ENCODE peak calls at places on chromosomes 12 and 14, in seven cellular contexts. P, R, N, M, G, A and K are unnamed samples.

GRCh38 chr14:94079891-94080605 is 954 bp downstream of the DDX24 start:
- DNase-seq in P (no peak), R (peak; percentile 15), N (no peak), M (no peak), G (no peak), A (no peak), K (no peak)

GRCh38 chr12:34625116-34625515 is 602.8 kb downstream of the ALG10 start:
- DNase-seq in P (no peak), R (no peak), N (no peak), M (no peak), G (no peak), A (peak; percentile 51), K (no peak)

GRCh38 chr14:32650665-32651064 is 288.0 kb upstream of the NPAS3 start:
- DNase-seq in P (no peak), R (no peak), N (no peak), M (no peak), G (no peak), A (no peak), K (no peak)

GRCh38 chr14:99481745-99482099 is 513 bp downstream of the CCNK start:
- DNase-seq in P (no peak), R (no peak), N (no peak), M (no peak), G (no peak), A (peak; percentile 14), K (no peak)

GRCh38 chr12:64522316-64522715 is 70.4 kb downstream of the TBK1 start:
- DNase-seq in P (no peak), R (no peak), N (no peak), M (no peak), G (no peak), A (no peak), K (no peak)

GRCh38 chr14:94368956-94369355 is 19.4 kb downstream of the SERPINA1 start:
- DNase-seq in P (no peak), R (no peak), N (no peak), M (no peak), G (no peak), A (no peak), K (no peak)

GRCh38 chr12:111766608-111767361 is at the start of gene ALDH2:
- DNase-seq in P (peak; percentile 87), R (no peak), N (no peak), M (no peak), G (peak; percentile 60), A (no peak), K (peak; percentile 48)

GRCh38 chr12:114703060-114703493 is 19.1 kb upstream of the TBX3 start:
- DNase-seq in P (no peak), R (no peak), N (no peak), M (no peak), G (no peak), A (no peak), K (no peak)

GRCh38 chr14:70808402-70809237 is 693 bp downstream of the MAP3K9 start:
- DNase-seq in P (peak; percentile 51), R (no peak), N (no peak), M (no peak), G (no peak), A (no peak), K (peak; percentile 50)

GRCh38 chr12:1534708-1535107 is 59.7 kb downstream of the FBXL14 start:
- DNase-seq in P (no peak), R (no peak), N (no peak), M (no peak), G (no peak), A (peak; percentile 56), K (no peak)

GRCh38 chr14:63757211-63757610 is 29.3 kb upstream of the SGPP1 start:
- DNase-seq in P (no peak), R (no peak), N (no peak), M (no peak), G (no peak), A (no peak), K (no peak)

GRCh38 chr12:105930612-105931011 is 208.1 kb downstream of the NUAK1 start:
- DNase-seq in P (no peak), R (no peak), N (no peak), M (no peak), G (no peak), A (no peak), K (no peak)

GRCh38 chr12:102631274-102631673 is 150.9 kb upstream of the IGF1 start:
- DNase-seq in P (no peak), R (no peak), N (no peak), M (no peak), G (no peak), A (no peak), K (no peak)

GRCh38 chr14:71408362-71409035 is 501.2 kb downstream of the PCNX1 start:
- DNase-seq in P (no peak), R (no peak), N (no peak), M (no peak), G (no peak), A (no peak), K (no peak)

GRCh38 chr12:5916785-5917290 is 28.2 kb downstream of the ANO2 start:
- DNase-seq in P (no peak), R (no peak), N (no peak), M (no peak), G (no peak), A (no peak), K (no peak)

GRCh38 chr12:4386756-4387155 is 7.2 kb upstream of the FGF23 start:
- DNase-seq in P (no peak), R (no peak), N (no peak), M (no peak), G (no peak), A (no peak), K (no peak)

GRCh38 chr14:90645842-90646443 is 170.3 kb downstream of the TTC7B start:
- DNase-seq in P (no peak), R (no peak), N (peak; percentile 73), M (no peak), G (no peak), A (no peak), K (no peak)